ENCODE peak calls at places on chromosomes 2 and 18, in eight cellular contexts. X, T, N, R, I, J, Q and Y are unnamed samples.
A peak's percentile ranks its signal among the peaks of the same experiment; 100 is the strongest.

GRCh38 chr2:151052850-151053660 is 208.6 kb downstream of the RBM43 start:
- DNase-seq in Q (peak; percentile 67), J (no peak), X (no peak), N (no peak), I (no peak), R (no peak), T (peak; percentile 27), Y (no peak)

GRCh38 chr2:99879481-99879880 is 262.9 kb downstream of the AFF3 start:
- DNase-seq in I (no peak), N (no peak), X (no peak), Q (peak; percentile 52), T (no peak), R (no peak), J (no peak), Y (no peak)

GRCh38 chr2:72837171-72837570 is 11.3 kb upstream of the EXOC6B start:
- DNase-seq in T (peak; percentile 50), Q (peak; percentile 17), I (no peak), N (no peak), R (no peak), J (no peak), X (no peak), Y (no peak)

GRCh38 chr18:48997985-48998831 is 47.4 kb upstream of the SMAD7 start:
- DNase-seq in R (peak; percentile 85), T (peak; percentile 99), I (peak; percentile 96), X (no peak), J (no peak), N (peak; percentile 71), Q (peak; percentile 98), Y (peak; percentile 37)

GRCh38 chr2:223860809-223861738 is 23.7 kb upstream of the AP1S3 start:
- DNase-seq in I (no peak), R (no peak), N (no peak), J (no peak), T (peak; percentile 68), Q (peak; percentile 80), X (no peak), Y (peak; percentile 70)

GRCh38 chr18:23547806-23548205 is 38.5 kb downstream of the NPC1 start:
- DNase-seq in J (no peak), N (no peak), X (no peak), R (no peak), I (no peak), T (peak; percentile 76), Q (peak; percentile 12), Y (no peak)

GRCh38 chr2:229832499-229832898 is 89.3 kb downstream of the TRIP12 start:
- DNase-seq in T (no peak), X (peak; percentile 15), J (no peak), N (no peak), I (no peak), Q (no peak), R (no peak), Y (no peak)

GRCh38 chr2:29108225-29108624 is 7.0 kb upstream of the CLIP4 start:
- DNase-seq in I (no peak), Q (peak; percentile 96), R (no peak), T (peak; percentile 88), X (no peak), J (no peak), N (no peak), Y (no peak)

GRCh38 chr18:47226660-47227059 is 24.8 kb downstream of the SKOR2 start:
- DNase-seq in T (no peak), N (no peak), I (no peak), Q (no peak), J (no peak), X (no peak), R (no peak), Y (no peak)

GRCh38 chr2:6452702-6453481 is 412.8 kb downstream of the CMPK2 start:
- DNase-seq in I (no peak), J (no peak), T (peak; percentile 6), X (no peak), R (no peak), Q (peak; percentile 11), N (no peak), Y (no peak)

GRCh38 chr18:49112031-49112430 is 161.3 kb upstream of the SMAD7 start:
- DNase-seq in I (no peak), R (no peak), J (no peak), Q (no peak), N (no peak), T (no peak), X (no peak), Y (no peak)

GRCh38 chr2:9205481-9205880 is 1.1 kb upstream of the ASAP2 start:
- DNase-seq in I (no peak), R (no peak), T (no peak), J (no peak), Q (no peak), N (no peak), X (no peak), Y (no peak)

GRCh38 chr2:234399451-234400246 is 97.2 kb downstream of the ARL4C start:
- DNase-seq in J (no peak), N (no peak), R (no peak), I (no peak), T (peak; percentile 25), Q (peak; percentile 95), X (no peak), Y (no peak)

GRCh38 chr18:34583895-34584294 is 126.2 kb upstream of the DTNA start:
- DNase-seq in J (no peak), X (no peak), I (no peak), R (no peak), T (no peak), N (no peak), Q (no peak), Y (no peak)
- H3K27ac ChIP-seq in J (no peak overlapping the region), X (no peak overlapping the region), I (no peak overlapping the region), R (no peak overlapping the region), T (no peak overlapping the region), N (no peak overlapping the region), Q (no peak overlapping the region), Y (no peak overlapping the region)

GRCh38 chr2:24117902-24118301 is 5.2 kb downstream of the PFN4 start:
- DNase-seq in X (no peak), Q (no peak), R (no peak), J (no peak), N (no peak), I (no peak), T (no peak), Y (no peak)

GRCh38 chr2:24124003-24124585 is 825 bp downstream of the FAM228B start:
- DNase-seq in Q (peak; percentile 59), N (no peak), T (peak; percentile 57), I (no peak), J (no peak), X (no peak), R (no peak), Y (no peak)

GRCh38 chr2:24122356-24123211 is 550 bp downstream of the PFN4 start:
- DNase-seq in I (no peak), T (peak; percentile 42), Q (no peak), X (no peak), N (no peak), R (no peak), J (no peak), Y (no peak)

GRCh38 chr2:24121469-24121868 is 1.7 kb downstream of the PFN4 start:
- DNase-seq in X (no peak), T (no peak), I (no peak), N (no peak), Q (no peak), R (no peak), J (no peak), Y (no peak)

DNA sequence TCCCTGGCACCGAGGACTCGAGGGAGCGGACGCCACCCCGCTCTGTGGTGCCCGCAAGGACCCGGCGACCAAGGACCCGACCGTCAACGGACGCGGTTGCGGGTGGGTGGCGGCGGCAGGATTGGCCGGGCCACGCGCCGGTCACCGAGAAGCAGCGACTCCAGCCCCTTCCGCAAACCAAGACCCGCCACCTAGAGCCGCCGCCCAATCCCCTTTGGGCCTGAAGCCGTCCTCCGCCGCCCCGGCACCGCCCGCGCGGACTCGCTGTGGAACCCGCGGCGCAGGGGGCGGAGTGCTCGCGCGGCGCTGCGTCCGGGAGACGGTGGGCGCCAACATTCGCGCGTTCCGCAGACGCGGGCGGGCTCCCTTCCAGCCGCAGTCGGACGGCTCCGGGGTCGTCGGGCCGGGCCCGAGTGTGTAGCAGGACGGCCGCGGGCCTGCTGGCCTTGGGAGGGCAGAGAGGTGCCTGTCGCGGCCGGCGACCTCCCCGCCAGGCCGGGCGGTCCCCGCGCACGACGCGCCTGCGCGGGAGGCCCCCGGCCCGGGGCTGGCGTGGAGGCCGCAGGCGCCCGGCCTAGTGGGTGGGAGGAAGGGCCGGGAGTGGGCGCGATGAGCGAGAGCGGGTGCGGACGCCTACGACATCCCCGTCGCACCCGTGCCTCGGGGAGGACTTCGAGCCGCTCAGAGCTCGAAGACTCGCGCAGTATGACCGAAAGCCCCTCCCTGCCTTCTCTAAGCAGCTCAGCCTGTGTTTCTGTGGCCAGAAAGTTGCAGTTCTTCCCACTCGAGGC is at the start of the genes FAM228B and PFN4:
- DNase-seq in J (peak; percentile 48), T (peak; percentile 88), X (peak; percentile 41), I (peak; percentile 91), R (peak; percentile 96), N (peak; percentile 96), Q (peak; percentile 90), Y (peak; percentile 87)
- H3K27ac ChIP-seq in J (peak within 1 kb of the TSS; percentile 28), T (peak within 1 kb of the TSS; percentile 77), X (peak within 1 kb of the TSS; percentile 90), I (peak within 1 kb of the TSS; percentile 88), R (peak within 1 kb of the TSS; percentile 94), N (peak within 1 kb of the TSS; percentile 88), Q (peak within 1 kb of the TSS; percentile 77), Y (peak within 1 kb of the TSS; percentile 81)

GRCh38 chr2:40394597-40394996 is 57.3 kb downstream of the SLC8A1 start:
- DNase-seq in Q (no peak), T (peak; percentile 8), N (no peak), J (no peak), I (no peak), X (no peak), R (no peak), Y (no peak)

GRCh38 chr2:40395169-40396023 is 56.5 kb downstream of the SLC8A1 start:
- DNase-seq in R (no peak), I (no peak), J (no peak), X (no peak), T (peak; percentile 15), N (no peak), Q (peak; percentile 53), Y (no peak)

GRCh38 chr2:40394030-40394429 is 57.9 kb downstream of the SLC8A1 start:
- DNase-seq in N (no peak), I (no peak), T (no peak), J (no peak), Q (no peak), R (no peak), X (no peak), Y (no peak)

GRCh38 chr2:40400336-40400953 is 51.4 kb downstream of the SLC8A1 start:
- DNase-seq in T (peak; percentile 57), R (peak; percentile 25), X (no peak), Q (peak; percentile 20), N (no peak), I (no peak), J (no peak), Y (no peak)

DNA sequence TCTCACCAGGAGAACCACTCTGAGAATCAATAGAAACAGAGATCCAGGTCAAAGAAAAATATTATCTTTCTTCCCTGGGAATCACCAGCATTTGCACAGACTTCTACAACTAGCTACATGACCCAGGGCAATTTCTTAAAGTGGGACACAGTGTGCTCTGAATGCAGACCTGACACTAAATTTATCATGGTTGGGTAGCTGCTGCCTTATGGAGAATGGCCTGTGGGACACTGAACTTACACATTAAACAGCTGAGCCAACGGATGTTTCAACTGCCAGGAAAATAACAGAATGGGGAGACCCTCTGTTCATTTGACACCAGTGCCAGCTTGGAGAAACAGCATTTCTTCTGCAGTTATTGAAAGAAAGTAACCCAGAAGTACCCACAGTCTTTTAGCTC is 54.2 kb downstream of the SLC8A1 start:
- DNase-seq in R (no peak), Q (no peak), X (no peak), T (no peak), I (no peak), N (no peak), J (no peak), Y (no peak)
- H3K27ac ChIP-seq in R (no peak overlapping the region), Q (no peak overlapping the region), X (no peak overlapping the region), T (no peak overlapping the region), I (no peak overlapping the region), N (no peak overlapping the region), J (no peak overlapping the region), Y (no peak overlapping the region)

GRCh38 chr2:205767617-205768016 is 85.3 kb downstream of the NRP2 start:
- DNase-seq in Q (no peak), N (no peak), X (no peak), T (no peak), R (no peak), I (no peak), J (no peak), Y (no peak)
- H3K27ac ChIP-seq in Q (no peak overlapping the region), N (no peak overlapping the region), X (no peak overlapping the region), T (no peak overlapping the region), R (no peak overlapping the region), I (no peak overlapping the region), J (no peak overlapping the region), Y (no peak overlapping the region)